ENCODE peak calls at places on chromosomes 13 and 19, in five cellular contexts. R, G, E, H and O are unnamed samples.

GRCh38 chr13:108985166-108985565 is 355.8 kb downstream of the MYO16 start:
- DNase-seq in R (no peak), G (no peak), E (no peak), H (no peak), O (no peak)

GRCh38 chr13:100434010-100434763 is 154.4 kb downstream of the GGACT start:
- DNase-seq in R (no peak), G (no peak), E (no peak), H (no peak), O (peak; percentile 51)

GRCh38 chr13:46057251-46058015 is 4.9 kb upstream of the ZC3H13 start:
- DNase-seq in R (no peak), G (no peak), E (no peak), H (no peak), O (peak; percentile 8)

GRCh38 chr13:19862511-19863313 is 737 bp downstream of the ZMYM5 start:
- DNase-seq in R (peak; percentile 24), G (no peak), E (peak; percentile 36), H (peak; percentile 63), O (peak; percentile 57)

GRCh38 chr13:49641810-49642291 is 13.5 kb downstream of the ARL11 start:
- DNase-seq in R (no peak), G (peak; percentile 76), E (no peak), H (no peak), O (peak; percentile 70)

GRCh38 chr19:3366104-3366760 is at the start of gene NFIC:
- DNase-seq in R (no peak), G (peak; percentile 45), E (peak; percentile 62), H (no peak), O (peak; percentile 90)

GRCh38 chr19:11138659-11139526 is 16.7 kb downstream of the SPC24 start:
- DNase-seq in R (peak; percentile 57), G (peak; percentile 79), E (peak; percentile 74), H (peak; percentile 68), O (peak; percentile 93)

GRCh38 chr13:79522583-79522982 is 41.6 kb downstream of the NDFIP2 start:
- DNase-seq in R (no peak), G (no peak), E (no peak), H (no peak), O (no peak)

GRCh38 chr13:44575741-44576395 is at the start of gene TSC22D1:
- DNase-seq in R (no peak), G (peak; percentile 10), E (peak; percentile 33), H (peak; percentile 63), O (peak; percentile 66)

GRCh38 chr19:3358919-3359849 is 7.2 kb upstream of the NFIC start:
- DNase-seq in R (no peak), G (no peak), E (no peak), H (no peak), O (peak; percentile 57)

GRCh38 chr13:113926301-113926761 is 47.5 kb downstream of the C13orf46 start:
- DNase-seq in R (no peak), G (no peak), E (peak; percentile 17), H (no peak), O (peak; percentile 62)

GRCh38 chr13:40082644-40083043 is 427.2 kb downstream of the COG6 start:
- DNase-seq in R (no peak), G (no peak), E (no peak), H (no peak), O (peak; percentile 58)

GRCh38 chr19:41795031-41795461 is 1.3 kb upstream of the CEACAM3 start:
- DNase-seq in R (peak; percentile 30), G (peak; percentile 8), E (peak; percentile 65), H (peak; percentile 66), O (peak; percentile 27)

GRCh38 chr19:1985588-1986356 is 29.7 kb downstream of the BTBD2 start:
- DNase-seq in R (no peak), G (no peak), E (peak; percentile 42), H (no peak), O (no peak)

GRCh38 chr19:11578342-11579142 is 1.1 kb upstream of the ACP5 start:
- DNase-seq in R (no peak), G (no peak), E (peak; percentile 56), H (peak; percentile 73), O (peak; percentile 33)

GRCh38 chr13:92948034-92948433 is 278.6 kb upstream of the GPC6 start:
- DNase-seq in R (no peak), G (no peak), E (no peak), H (no peak), O (no peak)

GRCh38 chr19:4183967-4184717 is 1.7 kb downstream of the ANKRD24 start:
- DNase-seq in R (no peak), G (no peak), E (no peak), H (no peak), O (no peak)

GRCh38 chr13:27988520-27988919 is at the start of gene URAD:
- DNase-seq in R (no peak), G (peak; percentile 83), E (no peak), H (no peak), O (no peak)

GRCh38 chr13:86082116-86082515 is 282.9 kb upstream of the SLITRK6 start:
- DNase-seq in R (no peak), G (no peak), E (no peak), H (no peak), O (no peak)

GRCh38 chr13:99041788-99042187 is 63.9 kb upstream of the DOCK9 start:
- DNase-seq in R (no peak), G (no peak), E (no peak), H (no peak), O (no peak)

GRCh38 chr19:23554548-23554947 is 132.5 kb downstream of the ZNF675 start:
- DNase-seq in R (no peak), G (peak; percentile 24), E (no peak), H (no peak), O (no peak)

GRCh38 chr13:109990296-109990695 is 203.9 kb upstream of the IRS2 start:
- DNase-seq in R (no peak), G (no peak), E (no peak), H (no peak), O (no peak)

GRCh38 chr13:95516021-95516420 is 36.5 kb upstream of the CLDN10 start:
- DNase-seq in R (no peak), G (no peak), E (no peak), H (no peak), O (no peak)

GRCh38 chr13:79194272-79194671 is 211.8 kb downstream of the RBM26 start:
- DNase-seq in R (no peak), G (no peak), E (no peak), H (no peak), O (no peak)

GRCh38 chr19:48530044-48530720 is 18.5 kb upstream of the LMTK3 start:
- DNase-seq in R (no peak), G (no peak), E (no peak), H (no peak), O (no peak)
- H2BK12ac ChIP-seq in R (no peak overlapping the region), G (no peak overlapping the region), E (no peak overlapping the region), H (no peak overlapping the region), O (no peak overlapping the region)

GRCh38 chr19:55550321-55550650 is 4.9 kb upstream of the SBK3 start:
- DNase-seq in R (peak; percentile 59), G (no peak), E (no peak), H (no peak), O (no peak)

GRCh38 chr19:55553217-55554182 is 8.2 kb upstream of the SBK3 start:
- DNase-seq in R (no peak), G (no peak), E (no peak), H (no peak), O (peak; percentile 9)

GRCh38 chr19:55552620-55553019 is 7.3 kb upstream of the SBK3 start:
- DNase-seq in R (no peak), G (peak; percentile 31), E (no peak), H (no peak), O (peak; percentile 72)

GRCh38 chr19:55554302-55554701 is 9.0 kb upstream of the SBK3 start:
- DNase-seq in R (no peak), G (no peak), E (no peak), H (no peak), O (no peak)

DNA sequence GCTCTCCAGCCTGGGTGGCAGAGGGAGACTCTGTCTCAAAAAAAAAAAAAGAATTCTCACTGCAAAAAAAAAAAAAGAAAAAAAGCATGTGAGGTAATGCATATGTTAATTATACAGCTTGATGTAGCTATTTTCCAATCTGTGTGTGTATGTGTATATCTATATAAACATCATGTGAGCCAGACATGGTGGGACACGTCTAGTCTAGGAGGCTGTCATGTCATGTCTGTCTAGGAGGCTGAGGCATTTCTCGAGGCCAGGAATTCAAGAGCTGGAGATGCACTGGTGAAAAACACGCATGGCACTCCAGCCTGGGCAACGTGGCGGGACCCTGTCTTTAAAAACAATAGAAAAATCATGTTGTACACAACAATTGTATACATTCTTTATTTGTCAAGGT is 6.9 kb upstream of the SBK3 start:
- DNase-seq in R (no peak), G (no peak), E (no peak), H (no peak), O (peak; percentile 6)
- H2BK12ac ChIP-seq in R (no peak overlapping the region), G (no peak overlapping the region), E (no peak overlapping the region), H (no peak overlapping the region), O (no peak overlapping the region)

GRCh38 chr19:39832341-39833083 is 1.4 kb downstream of the DYRK1B start:
- DNase-seq in R (no peak), G (no peak), E (no peak), H (no peak), O (peak; percentile 19)
- H2BK12ac ChIP-seq in R (no peak overlapping the region), G (peak overlapping the region; percentile 17), E (no peak overlapping the region), H (peak overlapping the region; percentile 68), O (peak overlapping the region; percentile 28)

DNA sequence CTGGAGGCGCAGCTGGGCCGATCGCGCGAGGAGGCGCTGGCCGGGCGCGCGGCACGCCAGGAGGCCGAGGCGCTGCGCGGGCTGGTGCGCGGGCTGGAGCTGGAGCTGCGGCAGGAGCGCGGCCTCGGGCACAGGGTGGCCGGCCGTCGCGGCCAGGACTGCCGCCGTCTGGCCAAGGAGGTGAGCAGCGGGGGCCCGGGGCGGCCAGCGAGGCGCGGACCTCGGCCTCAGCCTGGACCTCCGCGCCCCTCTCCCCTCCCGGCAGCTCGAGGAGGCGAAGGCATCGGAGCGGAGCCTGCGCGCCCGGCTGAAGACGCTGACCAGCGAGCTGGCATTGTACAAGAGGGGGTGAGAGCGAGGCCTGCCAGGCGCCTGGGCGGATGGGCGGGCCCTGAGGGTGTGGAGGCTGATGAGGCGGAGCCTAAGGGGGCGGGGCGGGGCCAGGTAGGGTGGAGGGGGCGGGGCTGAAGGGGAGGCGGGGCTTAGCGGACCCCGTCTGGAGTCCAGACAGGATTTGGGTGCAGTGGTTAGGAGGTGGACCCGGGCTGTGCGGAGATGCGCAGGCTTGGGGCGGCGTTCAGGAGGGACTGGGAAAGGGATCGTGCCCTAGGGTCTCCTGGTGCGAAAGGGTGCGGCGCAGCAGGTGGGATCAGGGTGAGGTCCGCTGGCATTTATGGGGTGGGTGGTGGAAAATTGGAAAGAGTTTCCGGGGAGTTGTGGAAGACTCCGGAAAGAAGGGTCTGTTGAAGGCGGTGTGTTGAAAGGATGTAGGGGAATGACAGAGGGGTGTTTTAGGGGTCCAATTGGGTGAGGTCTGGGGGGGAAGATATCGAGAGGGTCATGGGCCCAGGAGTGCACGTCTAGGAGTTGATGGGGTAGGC is 7.5 kb downstream of the PGLYRP1 start:
- DNase-seq in R (peak; percentile 82), G (no peak), E (peak; percentile 94), H (peak; percentile 93), O (peak; percentile 32)
- H2BK12ac ChIP-seq in R (no peak overlapping the region), G (no peak overlapping the region), E (no peak overlapping the region), H (no peak overlapping the region), O (no peak overlapping the region)